ENCODE peak calls at places on chromosomes 16 and 17, in seven cellular contexts. Q, F, J, H, O, A and R are unnamed samples.

GRCh38 chr17:4221163-4221562 is 42.6 kb downstream of the ANKFY1 start:
- DNase-seq in O (no peak), J (no peak), F (no peak), H (no peak), Q (no peak), A (no peak), R (no peak)

GRCh38 chr16:55116165-55116894 is 185.7 kb downstream of the IRX5 start:
- DNase-seq in F (no peak), O (no peak), A (no peak), Q (no peak), H (peak; percentile 14), J (no peak), R (no peak)

GRCh38 chr17:30716461-30717289 is 107.8 kb downstream of the CRLF3 start:
- DNase-seq in J (peak; percentile 50), F (peak; percentile 39), A (no peak), Q (peak; percentile 56), H (no peak), O (no peak), R (no peak)

GRCh38 chr17:17314501-17315071 is 11.4 kb downstream of the NT5M start:
- DNase-seq in O (no peak), J (no peak), H (no peak), F (no peak), Q (no peak), A (no peak), R (no peak)

GRCh38 chr16:6862058-6862457 is 470.6 kb upstream of the RBFOX1 start:
- DNase-seq in J (no peak), Q (no peak), F (no peak), O (no peak), A (no peak), H (no peak), R (no peak)

GRCh38 chr17:20125724-20126123 is 116.6 kb downstream of the SPECC1 start:
- DNase-seq in F (no peak), O (no peak), Q (no peak), H (no peak), A (no peak), J (no peak), R (no peak)

GRCh38 chr16:12211870-12212690 is 235.5 kb downstream of the SNX29 start:
- DNase-seq in H (no peak), A (no peak), J (no peak), O (no peak), F (no peak), Q (no peak), R (no peak)

GRCh38 chr17:78133971-78134898 is 3.7 kb downstream of the TMC8 start:
- DNase-seq in A (peak; percentile 44), F (peak; percentile 89), O (peak; percentile 43), J (peak; percentile 91), Q (peak; percentile 89), H (no peak), R (peak; percentile 81)

GRCh38 chr17:74992223-74992622 is 4.8 kb downstream of the CDR2L start:
- DNase-seq in F (no peak), J (no peak), Q (no peak), O (no peak), A (no peak), H (no peak), R (no peak)

GRCh38 chr16:77496934-77497333 is 62.1 kb upstream of the ADAMTS18 start:
- DNase-seq in F (no peak), Q (no peak), H (peak; percentile 32), O (no peak), J (no peak), A (no peak), R (no peak)

GRCh38 chr16:3587547-3588110 is 10.4 kb upstream of the NLRC3 start:
- DNase-seq in O (no peak), H (no peak), F (no peak), J (peak; percentile 94), A (no peak), Q (no peak), R (no peak)

GRCh38 chr16:21194771-21195301 is 16.5 kb downstream of the ZP2 start:
- DNase-seq in Q (no peak), O (no peak), J (no peak), F (no peak), H (peak; percentile 15), A (peak; percentile 7), R (no peak)

GRCh38 chr17:79461041-79461440 is 149.8 kb downstream of the RBFOX3 start:
- DNase-seq in J (no peak), Q (no peak), O (no peak), H (peak; percentile 66), F (no peak), A (no peak), R (no peak)

GRCh38 chr17:13426991-13427390 is 174.7 kb downstream of the HS3ST3A1 start:
- DNase-seq in H (no peak), Q (no peak), F (no peak), O (no peak), A (no peak), J (no peak), R (no peak)

GRCh38 chr17:850828-851759 is 68.9 kb downstream of the MRM3 start:
- DNase-seq in Q (no peak), F (no peak), A (peak; percentile 51), J (no peak), O (no peak), H (no peak), R (no peak)

GRCh38 chr17:2060681-2061440 is 6.0 kb downstream of the HIC1 start:
- DNase-seq in H (peak; percentile 36), A (peak; percentile 58), J (no peak), Q (peak; percentile 81), O (no peak), F (peak; percentile 52), R (no peak)

GRCh38 chr17:71503710-71504471 is 616.9 kb upstream of the SOX9 start:
- DNase-seq in O (no peak), J (no peak), F (no peak), A (peak; percentile 9), Q (no peak), H (peak; percentile 75), R (no peak)

GRCh38 chr17:76252040-76252954 is 12.0 kb upstream of the RNF157 start:
- DNase-seq in O (peak; percentile 66), F (peak; percentile 78), J (peak; percentile 41), H (peak; percentile 82), Q (peak; percentile 91), A (peak; percentile 73), R (peak; percentile 55)

GRCh38 chr16:89164847-89165684 is 6.5 kb upstream of the CDH15 start:
- DNase-seq in H (no peak), J (no peak), Q (no peak), O (no peak), A (no peak), F (no peak), R (no peak)

GRCh38 chr17:30378191-30378796 is 433 bp upstream of the CPD start:
- DNase-seq in H (peak; percentile 23), J (peak; percentile 5), F (peak; percentile 63), O (no peak), Q (peak; percentile 69), A (peak; percentile 39), R (peak; percentile 68)

GRCh38 chr17:39271546-39271945 is 45.8 kb upstream of the STAC2 start:
- DNase-seq in O (no peak), Q (no peak), J (no peak), A (peak; percentile 77), H (no peak), F (no peak), R (no peak)
- H3K36me3 ChIP-seq in O (peaks cover 77% of the 10 kb centered on the region), Q (peaks cover 16% of the 10 kb centered on the region), J (no peaks in the 10 kb centered on the region), A (peaks cover 49% of the 10 kb centered on the region), H (no peaks in the 10 kb centered on the region), F (peaks cover 4% of the 10 kb centered on the region), R (no peaks in the 10 kb centered on the region)

GRCh38 chr16:28090646-28091377 is 27.3 kb upstream of the GSG1L start:
- DNase-seq in O (no peak), J (no peak), H (peak; percentile 70), Q (peak; percentile 54), A (no peak), F (peak; percentile 28), R (no peak)
- TF ChIP-seq CTCF in O (no peak), J (peak; percentile 60), H (peak; percentile 19), Q (no peak), A (peak; percentile 23), F (no peak), R (peak; percentile 32)

GRCh38 chr17:11561281-11561680 is 37.0 kb upstream of the DNAH9 start:
- DNase-seq in J (no peak), F (no peak), A (no peak), H (no peak), O (no peak), Q (no peak), R (no peak)

GRCh38 chr17:11559601-11560000 is 38.7 kb upstream of the DNAH9 start:
- DNase-seq in O (no peak), J (no peak), H (no peak), A (no peak), F (no peak), Q (no peak), R (no peak)

GRCh38 chr17:11557727-11558452 is 40.4 kb upstream of the DNAH9 start:
- DNase-seq in J (no peak), H (no peak), Q (peak; percentile 72), A (no peak), O (no peak), F (no peak), R (no peak)

GRCh38 chr17:11561702-11562101 is 36.6 kb upstream of the DNAH9 start:
- DNase-seq in J (no peak), H (no peak), A (no peak), Q (no peak), F (no peak), O (no peak), R (no peak)

DNA sequence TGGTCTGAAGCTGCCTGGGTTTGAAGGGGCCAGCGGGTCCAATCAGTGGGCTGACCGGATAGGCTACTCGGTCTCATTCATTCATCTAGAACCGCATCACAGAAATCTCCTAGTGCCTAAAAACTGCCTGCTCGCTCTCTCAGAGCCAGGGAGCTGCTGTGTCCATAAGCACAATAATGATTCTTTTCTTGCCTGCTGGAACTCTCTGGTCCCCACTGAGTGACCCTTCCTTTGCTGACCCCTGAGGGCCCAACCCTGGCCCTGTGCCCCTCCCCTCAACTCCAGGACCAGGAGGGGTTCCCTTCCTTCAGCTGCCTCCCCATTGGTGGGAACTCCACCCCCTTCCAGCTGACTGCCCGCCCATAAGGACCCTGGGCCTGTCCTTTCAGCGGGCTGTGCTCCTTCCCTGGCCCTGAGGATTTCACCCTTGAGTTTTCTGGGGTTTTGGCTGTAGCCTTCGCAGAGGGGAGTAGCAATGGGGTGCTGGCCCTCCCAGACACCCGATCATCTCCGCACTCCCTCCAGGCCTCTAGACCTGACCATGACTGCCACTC is 39.5 kb upstream of the DNAH9 start:
- DNase-seq in F (no peak), J (no peak), O (no peak), H (no peak), Q (no peak), A (no peak), R (no peak)
- H3K36me3 ChIP-seq in F (no peaks in the 10 kb centered on the region), J (no peaks in the 10 kb centered on the region), O (peaks cover 18% of the 10 kb centered on the region), H (no peaks in the 10 kb centered on the region), Q (no peaks in the 10 kb centered on the region), A (no peaks in the 10 kb centered on the region), R (no peaks in the 10 kb centered on the region)

GRCh38 chr17:48560452-48560817 is 15.5 kb upstream of the HOXB2 start:
- DNase-seq in A (no peak), O (no peak), F (no peak), J (no peak), H (no peak), Q (no peak), R (no peak)

GRCh38 chr17:48563385-48563838 is 14.7 kb downstream of the HOXB4 start:
- DNase-seq in A (no peak), Q (no peak), J (no peak), H (peak; percentile 49), O (no peak), F (no peak), R (no peak)

GRCh38 chr17:48562934-48563333 is 15.2 kb downstream of the HOXB4 start:
- DNase-seq in A (no peak), H (no peak), O (no peak), Q (no peak), J (no peak), F (no peak), R (no peak)

GRCh38 chr17:48563867-48564199 is 14.3 kb downstream of the HOXB4 start:
- DNase-seq in H (no peak), Q (no peak), A (no peak), F (no peak), J (no peak), O (no peak), R (no peak)

GRCh38 chr17:48561894-48562810 is 16.0 kb downstream of the HOXB4 start:
- DNase-seq in F (no peak), O (no peak), Q (peak; percentile 93), A (no peak), J (no peak), H (no peak), R (no peak)
- TF ChIP-seq CTCF in F (no peak), O (no peak), Q (peak; percentile 20), A (peak; percentile 26), J (no peak), H (peak; percentile 64), R (peak; percentile 15)